ENCODE peak calls at places on chromosomes 2 and 18, in five cellular contexts. One of them, this sample, is unnamed. For H3K9me3, the result is how much of the 10 kb centered on the place peaks cover.

GRCh38 chr18:55515946-55516710 is 71.9 kb downstream of the TCF4 start:
- DNase-seq in aorta: no peak
- DNase-seq in HepG2: no peak
- DNase-seq in A549: no peak
- DNase-seq in AG04450: no peak
- DNase-seq in this sample: no peak

GRCh38 chr2:189522435-189523151 is 58.0 kb downstream of the SLC40A1 start:
- DNase-seq in aorta: no peak
- DNase-seq in HepG2: peak
- DNase-seq in A549: peak
- DNase-seq in AG04450: no peak
- DNase-seq in this sample: no peak

GRCh38 chr2:241432824-241433448 is 75.4 kb downstream of the STK25 start:
- DNase-seq in aorta: no peak
- DNase-seq in HepG2: peak
- DNase-seq in A549: no peak
- DNase-seq in AG04450: no peak
- DNase-seq in this sample: no peak

GRCh38 chr2:149387411-149387810 is 57.0 kb downstream of the LYPD6 start:
- DNase-seq in aorta: no peak
- DNase-seq in HepG2: no peak
- DNase-seq in A549: no peak
- DNase-seq in AG04450: no peak
- DNase-seq in this sample: no peak

GRCh38 chr2:200270732-200271131 is 35.8 kb upstream of the SPATS2L start:
- DNase-seq in aorta: no peak
- DNase-seq in HepG2: no peak
- DNase-seq in A549: no peak
- DNase-seq in AG04450: no peak
- DNase-seq in this sample: no peak

GRCh38 chr2:28102455-28102874 is 211.9 kb downstream of the BABAM2 start:
- DNase-seq in aorta: no peak
- DNase-seq in HepG2: no peak
- DNase-seq in A549: no peak
- DNase-seq in AG04450: peak
- DNase-seq in this sample: no peak

GRCh38 chr2:169254774-169255173 is 107.6 kb downstream of the LRP2 start:
- DNase-seq in aorta: no peak
- DNase-seq in HepG2: no peak
- DNase-seq in A549: no peak
- DNase-seq in AG04450: no peak
- DNase-seq in this sample: no peak

GRCh38 chr2:214311031-214311533 is 99.8 kb upstream of the VWC2L start:
- DNase-seq in aorta: no peak
- DNase-seq in HepG2: peak
- DNase-seq in A549: peak
- DNase-seq in AG04450: no peak
- DNase-seq in this sample: no peak

GRCh38 chr2:86027913-86028762 is 77.5 kb downstream of the POLR1A start:
- DNase-seq in aorta: peak
- DNase-seq in HepG2: no peak
- DNase-seq in A549: no peak
- DNase-seq in AG04450: no peak
- DNase-seq in this sample: no peak

GRCh38 chr2:20049631-20050030 is 1.8 kb downstream of the LAPTM4A start:
- DNase-seq in aorta: no peak
- DNase-seq in HepG2: no peak
- DNase-seq in A549: no peak
- DNase-seq in AG04450: no peak
- DNase-seq in this sample: no peak

GRCh38 chr18:73986711-73987110 is 160.9 kb downstream of the FBXO15 start:
- DNase-seq in aorta: no peak
- DNase-seq in HepG2: no peak
- DNase-seq in A549: no peak
- DNase-seq in AG04450: no peak
- DNase-seq in this sample: no peak

GRCh38 chr2:151198646-151199045 is 63.0 kb downstream of the RBM43 start:
- DNase-seq in aorta: no peak
- DNase-seq in HepG2: no peak
- DNase-seq in A549: no peak
- DNase-seq in AG04450: no peak
- DNase-seq in this sample: no peak

GRCh38 chr18:47409519-47409918 is 158.1 kb upstream of the SKOR2 start:
- DNase-seq in aorta: no peak
- DNase-seq in HepG2: no peak
- DNase-seq in A549: no peak
- DNase-seq in AG04450: no peak
- DNase-seq in this sample: no peak

GRCh38 chr2:26724004-26724750 is 31.7 kb downstream of the KCNK3 start:
- DNase-seq in aorta: peak
- DNase-seq in HepG2: peak
- DNase-seq in A549: peak
- DNase-seq in AG04450: no peak
- DNase-seq in this sample: no peak

GRCh38 chr2:205660521-205661124 is 21.7 kb upstream of the NRP2 start:
- DNase-seq in aorta: no peak
- DNase-seq in HepG2: no peak
- DNase-seq in A549: peak
- DNase-seq in AG04450: peak
- DNase-seq in this sample: no peak

GRCh38 chr2:105387225-105387624 is 11.6 kb downstream of the FHL2 start:
- DNase-seq in aorta: no peak
- DNase-seq in HepG2: no peak
- DNase-seq in A549: no peak
- DNase-seq in AG04450: no peak
- DNase-seq in this sample: no peak

GRCh38 chr18:54222922-54223567 is 1.4 kb downstream of the MBD2 start:
- DNase-seq in aorta: no peak
- DNase-seq in HepG2: peak
- DNase-seq in A549: peak
- DNase-seq in AG04450: no peak
- DNase-seq in this sample: peak

GRCh38 chr2:167689444-167689843 is 558.0 kb downstream of the STK39 start:
- DNase-seq in aorta: no peak
- DNase-seq in HepG2: peak
- DNase-seq in A549: peak
- DNase-seq in AG04450: no peak
- DNase-seq in this sample: no peak

GRCh38 chr18:13493071-13493470 is 233.3 kb downstream of the FAM210A start:
- DNase-seq in aorta: no peak
- DNase-seq in HepG2: no peak
- DNase-seq in A549: no peak
- DNase-seq in AG04450: no peak
- DNase-seq in this sample: no peak

GRCh38 chr18:8629602-8630001 is 20.4 kb downstream of the RAB12 start:
- DNase-seq in aorta: no peak
- DNase-seq in HepG2: no peak
- DNase-seq in A549: no peak
- DNase-seq in AG04450: no peak
- DNase-seq in this sample: no peak

GRCh38 chr2:218605438-218605837 is 2.3 kb upstream of the PLCD4 start:
- DNase-seq in aorta: no peak
- DNase-seq in HepG2: no peak
- DNase-seq in A549: no peak
- DNase-seq in AG04450: peak
- DNase-seq in this sample: no peak

GRCh38 chr2:128727404-128727803 is 408.7 kb upstream of the HS6ST1 start:
- DNase-seq in aorta: no peak
- DNase-seq in HepG2: no peak
- DNase-seq in A549: no peak
- DNase-seq in AG04450: no peak
- DNase-seq in this sample: no peak

GRCh38 chr2:53519925-53520629 is 247.5 kb upstream of the CHAC2 start:
- DNase-seq in aorta: no peak
- DNase-seq in HepG2: no peak
- DNase-seq in A549: no peak
- DNase-seq in AG04450: no peak
- DNase-seq in this sample: no peak

GRCh38 chr2:121502781-121503180 is 27.9 kb upstream of the RNU4ATAC start:
- DNase-seq in aorta: no peak
- DNase-seq in HepG2: no peak
- DNase-seq in A549: no peak
- DNase-seq in AG04450: no peak
- DNase-seq in this sample: no peak

DNA sequence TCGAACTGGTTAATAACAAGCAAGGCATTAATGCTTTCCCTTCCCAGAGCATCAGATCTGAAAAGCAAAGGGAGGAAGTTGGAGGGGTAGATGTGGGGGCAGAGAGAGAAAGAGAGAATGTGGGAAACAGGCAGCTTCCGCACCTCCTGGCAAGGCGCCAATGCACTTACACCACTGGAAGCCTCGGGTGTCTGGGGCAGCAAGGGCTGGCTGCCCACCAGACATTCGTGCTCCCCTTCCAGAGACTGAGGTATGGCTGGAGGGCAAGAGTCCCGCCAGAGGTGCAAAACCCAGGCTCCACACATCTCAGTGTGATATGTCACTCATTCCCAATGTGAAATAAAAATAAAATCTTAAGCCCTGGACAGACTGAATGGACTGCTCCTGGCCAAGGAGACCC is 46.4 kb downstream of the TEX51 start:
- DNase-seq in aorta: no peak
- DNase-seq in HepG2: no peak
- DNase-seq in A549: no peak
- DNase-seq in AG04450: no peak
- DNase-seq in this sample: no peak
- H3K9me3 ChIP-seq in aorta: under half
- H3K9me3 ChIP-seq in HepG2: under half
- H3K9me3 ChIP-seq in A549: under half
- H3K9me3 ChIP-seq in AG04450: under half
- H3K9me3 ChIP-seq in this sample: under half

GRCh38 chr2:25341753-25342371 is at the start of gene DNMT3A:
- DNase-seq in aorta: peak
- DNase-seq in HepG2: no peak
- DNase-seq in A549: peak
- DNase-seq in AG04450: peak
- DNase-seq in this sample: no peak

GRCh38 chr2:25339791-25340339 is 1.9 kb downstream of the DNMT3A start:
- DNase-seq in aorta: no peak
- DNase-seq in HepG2: peak
- DNase-seq in A549: no peak
- DNase-seq in AG04450: no peak
- DNase-seq in this sample: no peak

GRCh38 chr2:25342372-25343186 is 854 bp upstream of the DNMT3A start:
- DNase-seq in aorta: peak
- DNase-seq in HepG2: peak
- DNase-seq in A549: peak
- DNase-seq in AG04450: peak
- DNase-seq in this sample: peak

GRCh38 chr2:25340340-25340886 is 1.3 kb downstream of the DNMT3A start:
- DNase-seq in aorta: no peak
- DNase-seq in HepG2: no peak
- DNase-seq in A549: no peak
- DNase-seq in AG04450: no peak
- DNase-seq in this sample: no peak

GRCh38 chr2:25341031-25341727 is 546 bp downstream of the DNMT3A start:
- DNase-seq in aorta: no peak
- DNase-seq in HepG2: no peak
- DNase-seq in A549: no peak
- DNase-seq in AG04450: no peak
- DNase-seq in this sample: no peak
- H3K4me3 ChIP-seq in aorta: peak
- H3K4me3 ChIP-seq in HepG2: peak
- H3K4me3 ChIP-seq in A549: peak
- H3K4me3 ChIP-seq in AG04450: peak
- H3K4me3 ChIP-seq in this sample: no peak

DNA sequence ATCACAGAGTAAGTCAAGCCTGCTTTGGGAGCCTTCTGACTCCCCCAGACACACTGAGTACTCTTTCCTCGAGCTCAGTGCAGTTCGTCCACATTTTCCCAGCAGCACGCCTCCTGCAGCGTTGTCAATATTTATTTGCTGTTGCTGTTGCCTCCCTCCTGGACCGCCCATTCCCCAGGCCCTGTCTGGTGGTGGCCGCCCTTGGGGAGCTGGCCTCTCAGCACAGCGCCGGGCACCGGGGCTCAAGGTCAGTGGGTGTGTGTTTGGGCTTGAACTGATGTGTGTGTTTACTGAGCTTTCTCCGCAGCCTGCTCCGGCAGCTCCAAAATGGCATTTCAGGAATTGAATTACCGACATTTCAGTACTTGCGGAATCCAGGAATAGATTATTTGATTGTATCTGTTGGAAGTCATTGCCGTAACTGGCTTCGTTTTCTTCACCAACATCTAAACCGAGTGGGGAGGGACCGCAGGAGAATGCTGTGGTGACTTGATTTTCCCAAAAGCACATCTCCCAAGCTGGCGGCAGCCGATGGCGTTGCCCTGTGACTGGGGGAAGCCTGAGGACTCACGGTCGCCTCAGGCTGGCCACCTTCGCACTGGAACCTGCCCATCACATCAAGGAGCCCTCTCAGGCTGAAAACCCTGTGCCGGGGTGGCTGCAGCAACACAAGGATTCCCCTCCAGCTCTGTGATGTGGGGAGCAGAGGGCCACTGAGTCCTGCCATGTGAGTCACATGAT is 66.0 kb downstream of the HPCAL1 start:
- DNase-seq in aorta: no peak
- DNase-seq in HepG2: peak
- DNase-seq in A549: no peak
- DNase-seq in AG04450: no peak
- DNase-seq in this sample: no peak
- H3K27ac ChIP-seq in aorta: no peak
- H3K27ac ChIP-seq in HepG2: peak
- H3K27ac ChIP-seq in A549: no peak
- H3K27ac ChIP-seq in AG04450: no peak
- H3K27ac ChIP-seq in this sample: no peak

DNA sequence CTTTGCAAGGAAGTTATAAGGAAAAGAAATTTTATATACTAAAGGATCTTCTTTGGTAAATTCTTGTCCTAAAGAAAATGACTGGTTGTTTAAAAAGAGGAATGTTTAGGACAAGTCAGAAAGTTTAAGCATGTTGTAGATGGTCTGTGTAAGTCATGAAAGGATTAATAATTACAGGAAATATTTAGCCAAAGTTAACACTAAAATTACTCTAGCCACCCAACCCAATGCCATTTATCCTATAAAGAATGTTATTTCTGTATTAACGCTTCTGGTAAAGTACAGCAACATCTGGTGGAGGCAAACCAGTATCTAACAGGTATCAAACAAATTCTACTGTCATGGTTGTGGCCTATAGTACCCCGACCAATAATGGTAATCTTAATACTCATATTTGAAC is 546.9 kb upstream of the PKDCC start:
- DNase-seq in aorta: no peak
- DNase-seq in HepG2: no peak
- DNase-seq in A549: no peak
- DNase-seq in AG04450: no peak
- DNase-seq in this sample: no peak
- H3K9me3 ChIP-seq in aorta: under half
- H3K9me3 ChIP-seq in HepG2: half or more
- H3K9me3 ChIP-seq in A549: under half
- H3K9me3 ChIP-seq in AG04450: under half
- H3K9me3 ChIP-seq in this sample: under half

GRCh38 chr2:115976916-115977315 is 1534.5 kb downstream of the DPP10 start:
- DNase-seq in aorta: no peak
- DNase-seq in HepG2: no peak
- DNase-seq in A549: no peak
- DNase-seq in AG04450: no peak
- DNase-seq in this sample: no peak
- H3K4me3 ChIP-seq in aorta: no peak
- H3K4me3 ChIP-seq in HepG2: no peak
- H3K4me3 ChIP-seq in A549: no peak
- H3K4me3 ChIP-seq in AG04450: no peak
- H3K4me3 ChIP-seq in this sample: no peak

GRCh38 chr18:22207022-22207758 is 37.8 kb downstream of the GATA6 start:
- DNase-seq in aorta: no peak
- DNase-seq in HepG2: no peak
- DNase-seq in A549: no peak
- DNase-seq in AG04450: no peak
- DNase-seq in this sample: no peak
- H3K27ac ChIP-seq in aorta: no peak
- H3K27ac ChIP-seq in HepG2: no peak
- H3K27ac ChIP-seq in A549: no peak
- H3K27ac ChIP-seq in AG04450: no peak
- H3K27ac ChIP-seq in this sample: no peak

This sample was measured in effector memory CD4-positive, alpha-beta T cell.